ENCODE peak calls at places on chromosomes 13 and 19, in six cellular contexts. Z is non-pigmented ciliary epithelial cell, S is GM23338, V is iPS-NIHi11, K is left lung, H is activated T-helper 1 cell treated with Interleukin-2 at 50 U/mL for 16 hours. P is an unnamed sample.

GRCh38 chr13:110418944-110419343 is 111.9 kb downstream of the COL4A2 start:
- DNase-seq in K (no peak), H (no peak), V (no peak), S (no peak), Z (no peak), P (no peak)

GRCh38 chr19:11378319-11379189 is 4.1 kb downstream of the SWSAP1 start:
- DNase-seq in V (peak), K (peak), S (peak), H (no peak), Z (no peak), P (no peak)

GRCh38 chr13:59755647-59756290 is 408.0 kb downstream of the DIAPH3 start:
- DNase-seq in V (no peak), H (no peak), Z (no peak), S (no peak), K (no peak), P (no peak)

GRCh38 chr13:95596701-95597100 is 44.2 kb downstream of the CLDN10 start:
- DNase-seq in S (no peak), Z (no peak), H (no peak), V (no peak), K (no peak), P (no peak)

GRCh38 chr13:112873851-112874750 is 94.9 kb upstream of the MCF2L start:
- DNase-seq in H (peak), K (peak), Z (no peak), V (peak), S (peak), P (no peak)

GRCh38 chr13:51910508-51910907 is 48.7 kb downstream of the CCDC70 start:
- DNase-seq in V (no peak), S (no peak), K (no peak), Z (no peak), H (no peak), P (no peak)

GRCh38 chr13:81017525-81018152 is 676.7 kb upstream of the SPRY2 start:
- DNase-seq in V (peak), H (no peak), S (peak), K (no peak), Z (peak), P (no peak)

GRCh38 chr13:109344552-109345157 is 441.7 kb downstream of the IRS2 start:
- DNase-seq in S (no peak), V (no peak), Z (peak), K (no peak), H (no peak), P (no peak)

GRCh38 chr19:18415177-18415867 is 3.9 kb upstream of the SSBP4 start:
- DNase-seq in K (peak), V (no peak), H (no peak), S (no peak), Z (no peak), P (no peak)

GRCh38 chr13:51844862-51845573 is at the start of gene TMEM272:
- DNase-seq in V (peak), Z (no peak), S (peak), H (no peak), K (no peak), P (no peak)

GRCh38 chr13:79874396-79875360 is 393.7 kb downstream of the NDFIP2 start:
- DNase-seq in V (no peak), S (peak), K (no peak), Z (no peak), H (no peak), P (no peak)

GRCh38 chr19:55820037-55820436 is 11.8 kb downstream of the NLRP11 start:
- DNase-seq in S (no peak), Z (no peak), K (no peak), V (no peak), H (no peak), P (no peak)

GRCh38 chr13:36436811-36437210 is 4.5 kb downstream of the CCNA1 start:
- DNase-seq in Z (no peak), V (no peak), K (no peak), H (no peak), S (no peak), P (no peak)

GRCh38 chr13:28001049-28001448 is 12.6 kb upstream of the URAD start:
- DNase-seq in V (no peak), H (no peak), Z (no peak), S (no peak), K (no peak), P (no peak)

GRCh38 chr13:113777311-113778260 is 18.6 kb downstream of the TMEM255B start:
- DNase-seq in S (peak), H (no peak), K (no peak), V (peak), Z (no peak), P (no peak)

GRCh38 chr19:10644351-10645007 is 9.7 kb upstream of the ILF3 start:
- DNase-seq in Z (no peak), K (peak), H (peak), V (peak), S (peak), P (no peak)

GRCh38 chr13:39815345-39816111 is 160.1 kb downstream of the COG6 start:
- DNase-seq in S (no peak), K (no peak), Z (no peak), H (no peak), V (no peak), P (no peak)

GRCh38 chr13:48656621-48657020 is 2.9 kb downstream of the CYSLTR2 start:
- DNase-seq in V (no peak), Z (no peak), H (no peak), K (no peak), S (no peak), P (peak)

GRCh38 chr19:47644199-47644598 is 35.3 kb downstream of the BICRA start:
- DNase-seq in H (no peak), S (no peak), Z (no peak), V (no peak), K (no peak), P (no peak)

GRCh38 chr13:74871671-74872070 is 610.3 kb downstream of the TBC1D4 start:
- DNase-seq in H (no peak), K (no peak), V (no peak), S (no peak), Z (no peak), P (peak)

GRCh38 chr19:6065685-6066365 is 44.5 kb downstream of the RFX2 start:
- DNase-seq in V (no peak), K (peak), S (peak), H (peak), Z (no peak), P (no peak)

GRCh38 chr19:33998302-33998701 is 174.0 kb upstream of the LSM14A start:
- DNase-seq in V (no peak), S (peak), Z (no peak), K (no peak), H (no peak), P (no peak)

GRCh38 chr13:27797228-27797624 is 4.9 kb downstream of the GSX1 start:
- DNase-seq in H (no peak), V (peak), K (no peak), Z (no peak), S (peak), P (no peak)

GRCh38 chr13:33441015-33441414 is 155.5 kb upstream of the STARD13 start:
- DNase-seq in H (no peak), Z (no peak), S (peak), K (no peak), V (peak), P (no peak)

GRCh38 chr13:58953638-58954037 is 1210.1 kb downstream of the DIAPH3 start:
- DNase-seq in K (no peak), H (no peak), Z (no peak), S (no peak), V (no peak), P (no peak)

GRCh38 chr19:46373573-46374359 is 26.9 kb downstream of the PPP5C start:
- DNase-seq in V (peak), H (no peak), K (peak), Z (no peak), S (peak), P (peak)

GRCh38 chr19:55720801-55721200 is 17.4 kb downstream of the NLRP9 start:
- DNase-seq in K (no peak), V (no peak), Z (no peak), H (no peak), S (no peak), P (no peak)

GRCh38 chr19:49552749-49553148 is 24.9 kb downstream of the RCN3 start:
- DNase-seq in K (no peak), S (no peak), Z (no peak), V (no peak), H (no peak), P (no peak)

GRCh38 chr19:18070181-18070580 is 16.6 kb downstream of the IL12RB1 start:
- DNase-seq in S (no peak), Z (no peak), H (no peak), V (no peak), K (no peak), P (no peak)

GRCh38 chr13:28579334-28579733 is 79.6 kb upstream of the POMP start:
- DNase-seq in K (no peak), V (peak), H (no peak), S (peak), Z (no peak), P (no peak)

GRCh38 chr19:52590728-52591127 is 20.6 kb downstream of the ZNF701 start:
- DNase-seq in S (peak), K (no peak), Z (no peak), H (no peak), V (no peak), P (no peak)

GRCh38 chr13:112954488-112955270 is 14.3 kb upstream of the MCF2L start:
- DNase-seq in S (no peak), K (no peak), H (no peak), Z (no peak), V (no peak), P (no peak)

GRCh38 chr19:54017266-54017665 is 25.8 kb downstream of the CACNG6 start:
- DNase-seq in Z (no peak), V (no peak), K (no peak), H (no peak), S (peak), P (no peak)

P was measured in retinal pigment epithelial cell.